ENCODE peak calls at places on chromosome 4, in nine cellular contexts. T is amniotic stem cell; O is GM12891; N is activated CD8-positive, alpha-beta memory T cell treated with anti-CD3 and anti-CD28 coated beads, Interleukin-2, amount 10 ng/mL, durations not matched to agents 7 days and 5 days; C is activated T-cell treated with anti-CD3 and anti-CD28 coated beads for 48 hours; B is SIG-M5; E is naive thymus-derived CD8-positive, alpha-beta T cell; Z is substantia nigra; G is left cardiac atrium. S is an unnamed sample.

GRCh38 chr4:27278615-27279014 is 418.0 kb downstream of the STIM2 start:
- DNase-seq in T (no peak), O (no peak), N (no peak), C (no peak), B (no peak), E (no peak), Z (no peak), G (peak; percentile 21), S (peak; percentile 1)

GRCh38 chr4:123833156-123833555 is 436.6 kb downstream of the SPRY1 start:
- DNase-seq in T (no peak), O (no peak), N (no peak), C (no peak), B (no peak), E (no peak), Z (no peak), G (no peak), S (no peak)

GRCh38 chr4:89482248-89482647 is 174.6 kb upstream of the GPRIN3 start:
- DNase-seq in T (no peak), O (no peak), N (no peak), C (no peak), B (no peak), E (no peak), Z (no peak), G (no peak), S (peak; percentile 13)

GRCh38 chr4:8651661-8652180 is 59.2 kb downstream of the CPZ start:
- DNase-seq in T (no peak), O (no peak), N (no peak), C (no peak), B (no peak), E (no peak), Z (no peak), G (no peak), S (no peak)

GRCh38 chr4:8744083-8744805 is 127.4 kb downstream of the HMX1 start:
- DNase-seq in T (no peak), O (no peak), N (no peak), C (no peak), B (no peak), E (no peak), Z (no peak), G (no peak), S (no peak)

GRCh38 chr4:15525080-15525479 is 55.4 kb downstream of the CC2D2A start:
- DNase-seq in T (no peak), O (no peak), N (no peak), C (no peak), B (no peak), E (no peak), Z (no peak), G (no peak), S (peak; percentile 28)

GRCh38 chr4:138307319-138307718 is 65.2 kb upstream of the SLC7A11 start:
- DNase-seq in T (no peak), O (no peak), N (no peak), C (no peak), B (no peak), E (no peak), Z (no peak), G (no peak), S (no peak)

GRCh38 chr4:115054836-115055235 is 58.6 kb downstream of the NDST4 start:
- DNase-seq in T (no peak), O (no peak), N (no peak), C (no peak), B (no peak), E (no peak), Z (no peak), G (no peak), S (no peak)

GRCh38 chr4:57193164-57193810 is 83.1 kb upstream of the IGFBP7 start:
- DNase-seq in T (no peak), O (no peak), N (no peak), C (no peak), B (no peak), E (no peak), Z (no peak), G (no peak), S (no peak)

GRCh38 chr4:102564399-102564921 is 63.3 kb downstream of the NFKB1 start:
- DNase-seq in T (no peak), O (peak; percentile 10), N (no peak), C (peak; percentile 29), B (peak; percentile 41), E (no peak), Z (no peak), G (no peak), S (no peak)

GRCh38 chr4:120080533-120080932 is 13.9 kb upstream of the MAD2L1 start:
- DNase-seq in T (no peak), O (no peak), N (no peak), C (no peak), B (no peak), E (no peak), Z (no peak), G (no peak), S (no peak)

GRCh38 chr4:20773144-20773997 is 73.1 kb downstream of the PACRGL start:
- DNase-seq in T (peak; percentile 58), O (peak; percentile 9), N (peak; percentile 41), C (no peak), B (no peak), E (peak; percentile 7), Z (peak; percentile 3), G (no peak), S (peak; percentile 5)

GRCh38 chr4:163382178-163382869 is 38.6 kb downstream of the NPY5R start:
- DNase-seq in T (no peak), O (no peak), N (no peak), C (no peak), B (no peak), E (no peak), Z (no peak), G (no peak), S (no peak)

GRCh38 chr4:54330896-54331295 is 101.8 kb downstream of the PDGFRA start:
- DNase-seq in T (no peak), O (no peak), N (no peak), C (no peak), B (no peak), E (no peak), Z (no peak), G (no peak), S (no peak)

GRCh38 chr4:163331629-163332360 is 601 bp downstream of the NPY1R start:
- DNase-seq in T (no peak), O (peak; percentile 14), N (no peak), C (no peak), B (no peak), E (no peak), Z (no peak), G (peak; percentile 27), S (peak; percentile 28)

GRCh38 chr4:35548921-35549320 is 695.4 kb downstream of the ARAP2 start:
- DNase-seq in T (no peak), O (no peak), N (no peak), C (no peak), B (no peak), E (no peak), Z (no peak), G (no peak), S (no peak)

GRCh38 chr4:89071311-89071710 is 14.3 kb upstream of the FAM13A start:
- DNase-seq in T (no peak), O (no peak), N (no peak), C (no peak), B (no peak), E (no peak), Z (no peak), G (no peak), S (no peak)

GRCh38 chr4:1563241-1563640 is 120.9 kb downstream of the FAM53A start:
- DNase-seq in T (no peak), O (no peak), N (no peak), C (no peak), B (no peak), E (no peak), Z (no peak), G (no peak), S (no peak)